ENCODE peak calls at places on chromosomes 5 and 9, in four cellular contexts. U, M, X and E are unnamed samples.

GRCh38 chr9:83630938-83631457 is 8.1 kb downstream of the IDNK start:
- DNase-seq in M (peak), U (peak), X (no peak), E (no peak)

GRCh38 chr9:8961186-8961666 is 1161.6 kb upstream of the DMAC1 start:
- DNase-seq in X (no peak), U (no peak), M (no peak), E (no peak)

GRCh38 chr9:128505414-128505765 is 871 bp downstream of the GLE1 start:
- DNase-seq in M (no peak), X (no peak), U (peak), E (no peak)

GRCh38 chr5:115494570-115495289 is 49.8 kb downstream of the FEM1C start:
- DNase-seq in M (no peak), U (peak), X (no peak), E (no peak)

GRCh38 chr9:91066856-91067255 is 265.2 kb downstream of the SYK start:
- DNase-seq in M (no peak), U (no peak), X (no peak), E (no peak)

GRCh38 chr5:100043475-100043874 is 491.7 kb upstream of the FAM174A start:
- DNase-seq in U (no peak), M (no peak), X (no peak), E (no peak)

GRCh38 chr9:128125575-128126354 is 1.8 kb downstream of the PTGES2 start:
- DNase-seq in M (no peak), U (peak), X (no peak), E (no peak)

GRCh38 chr9:96008502-96009222 is 133.2 kb downstream of the ERCC6L2 start:
- DNase-seq in M (no peak), X (no peak), U (peak), E (no peak)

GRCh38 chr5:104241051-104241450 is 678.5 kb upstream of the NUDT12 start:
- DNase-seq in X (no peak), M (peak), U (peak), E (no peak)

GRCh38 chr9:81656004-81656403 is 33.3 kb downstream of the TLE1 start:
- DNase-seq in U (peak), M (no peak), X (no peak), E (no peak)

GRCh38 chr9:92668746-92669526 is 995 bp downstream of the IPPK start:
- DNase-seq in U (peak), M (peak), X (no peak), E (no peak)

GRCh38 chr5:15737036-15737821 is 237.2 kb downstream of the FBXL7 start:
- DNase-seq in U (peak), X (no peak), M (no peak), E (no peak)

GRCh38 chr5:146137967-146138403 is 32.6 kb upstream of the PLAC8L1 start:
- DNase-seq in X (no peak), U (peak), M (no peak), E (no peak)

GRCh38 chr9:131610231-131610761 is 65.0 kb downstream of the PRRT1B start:
- DNase-seq in U (no peak), X (no peak), M (no peak), E (no peak)

GRCh38 chr5:94632024-94632423 is 13.6 kb downstream of the SLF1 start:
- DNase-seq in X (no peak), U (no peak), M (no peak), E (no peak)

GRCh38 chr9:69174645-69175487 is 789 bp downstream of the TJP2 start:
- DNase-seq in X (peak), U (peak), M (peak), E (no peak)